ENCODE peak calls at places on chromosomes 12 and 14, in seven cellular contexts. One of them, this sample, is unnamed.

GRCh38 chr12:50765325-50765911 is 1.5 kb downstream of the ATF1 start:
- DNase-seq in CD8-positive, alpha-beta T cell: peak; percentile 39
- DNase-seq in body of pancreas: peak; percentile 59
- DNase-seq in tibial nerve: no peak
- DNase-seq in neural progenitor cell: peak; percentile 65
- DNase-seq in Karpas-422: peak; percentile 75
- DNase-seq in DND-41: peak; percentile 57
- DNase-seq in this sample: peak; percentile 43

GRCh38 chr14:33711761-33712160 is 239.1 kb downstream of the EGLN3 start:
- DNase-seq in CD8-positive, alpha-beta T cell: no peak
- DNase-seq in body of pancreas: no peak
- DNase-seq in tibial nerve: no peak
- DNase-seq in neural progenitor cell: no peak
- DNase-seq in Karpas-422: no peak
- DNase-seq in DND-41: no peak
- DNase-seq in this sample: no peak

GRCh38 chr12:3832738-3833137 is 40.5 kb downstream of the PARP11 start:
- DNase-seq in CD8-positive, alpha-beta T cell: no peak
- DNase-seq in body of pancreas: no peak
- DNase-seq in tibial nerve: no peak
- DNase-seq in neural progenitor cell: no peak
- DNase-seq in Karpas-422: no peak
- DNase-seq in DND-41: no peak
- DNase-seq in this sample: no peak

GRCh38 chr14:92425101-92425500 is 88.5 kb upstream of the RIN3 start:
- DNase-seq in CD8-positive, alpha-beta T cell: no peak
- DNase-seq in body of pancreas: no peak
- DNase-seq in tibial nerve: no peak
- DNase-seq in neural progenitor cell: no peak
- DNase-seq in Karpas-422: no peak
- DNase-seq in DND-41: no peak
- DNase-seq in this sample: no peak

GRCh38 chr14:104693482-104694431 is 4.3 kb downstream of the INF2 start:
- DNase-seq in CD8-positive, alpha-beta T cell: no peak
- DNase-seq in body of pancreas: no peak
- DNase-seq in tibial nerve: no peak
- DNase-seq in neural progenitor cell: no peak
- DNase-seq in Karpas-422: no peak
- DNase-seq in DND-41: no peak
- DNase-seq in this sample: no peak

GRCh38 chr12:69639400-69640016 is 28.8 kb upstream of the LRRC10 start:
- DNase-seq in CD8-positive, alpha-beta T cell: peak; percentile 56
- DNase-seq in body of pancreas: peak; percentile 72
- DNase-seq in tibial nerve: no peak
- DNase-seq in neural progenitor cell: peak; percentile 81
- DNase-seq in Karpas-422: peak; percentile 91
- DNase-seq in DND-41: peak; percentile 63
- DNase-seq in this sample: peak; percentile 29

GRCh38 chr12:123099556-123100192 is 51.2 kb downstream of the PITPNM2 start:
- DNase-seq in CD8-positive, alpha-beta T cell: no peak
- DNase-seq in body of pancreas: no peak
- DNase-seq in tibial nerve: no peak
- DNase-seq in neural progenitor cell: no peak
- DNase-seq in Karpas-422: no peak
- DNase-seq in DND-41: no peak
- DNase-seq in this sample: no peak

GRCh38 chr12:25202139-25202538 is 7.1 kb downstream of the ETFRF1 start:
- DNase-seq in CD8-positive, alpha-beta T cell: no peak
- DNase-seq in body of pancreas: no peak
- DNase-seq in tibial nerve: no peak
- DNase-seq in neural progenitor cell: no peak
- DNase-seq in Karpas-422: no peak
- DNase-seq in DND-41: no peak
- DNase-seq in this sample: no peak

GRCh38 chr12:53476769-53477209 is 22.5 kb downstream of the MAP3K12 start:
- DNase-seq in CD8-positive, alpha-beta T cell: no peak
- DNase-seq in body of pancreas: no peak
- DNase-seq in tibial nerve: no peak
- DNase-seq in neural progenitor cell: peak; percentile 46
- DNase-seq in Karpas-422: peak; percentile 71
- DNase-seq in DND-41: no peak
- DNase-seq in this sample: no peak

GRCh38 chr12:40338071-40338470 is 113.3 kb downstream of the LRRK2 start:
- DNase-seq in CD8-positive, alpha-beta T cell: no peak
- DNase-seq in body of pancreas: no peak
- DNase-seq in tibial nerve: no peak
- DNase-seq in neural progenitor cell: no peak
- DNase-seq in Karpas-422: no peak
- DNase-seq in DND-41: no peak
- DNase-seq in this sample: no peak

GRCh38 chr14:104400355-104400754 is 179.2 kb upstream of the C14orf180 start:
- DNase-seq in CD8-positive, alpha-beta T cell: no peak
- DNase-seq in body of pancreas: no peak
- DNase-seq in tibial nerve: no peak
- DNase-seq in neural progenitor cell: no peak
- DNase-seq in Karpas-422: no peak
- DNase-seq in DND-41: peak; percentile 1
- DNase-seq in this sample: no peak

GRCh38 chr12:93743999-93744689 is 67.0 kb downstream of the CRADD start:
- DNase-seq in CD8-positive, alpha-beta T cell: no peak
- DNase-seq in body of pancreas: no peak
- DNase-seq in tibial nerve: no peak
- DNase-seq in neural progenitor cell: no peak
- DNase-seq in Karpas-422: no peak
- DNase-seq in DND-41: no peak
- DNase-seq in this sample: no peak

GRCh38 chr12:12185424-12185823 is 81.4 kb downstream of the LRP6 start:
- DNase-seq in CD8-positive, alpha-beta T cell: no peak
- DNase-seq in body of pancreas: no peak
- DNase-seq in tibial nerve: no peak
- DNase-seq in neural progenitor cell: no peak
- DNase-seq in Karpas-422: no peak
- DNase-seq in DND-41: no peak
- DNase-seq in this sample: no peak

GRCh38 chr12:12181516-12181915 is 85.3 kb downstream of the LRP6 start:
- DNase-seq in CD8-positive, alpha-beta T cell: no peak
- DNase-seq in body of pancreas: no peak
- DNase-seq in tibial nerve: no peak
- DNase-seq in neural progenitor cell: no peak
- DNase-seq in Karpas-422: no peak
- DNase-seq in DND-41: no peak
- DNase-seq in this sample: no peak

GRCh38 chr12:12180136-12180535 is 86.7 kb downstream of the LRP6 start:
- DNase-seq in CD8-positive, alpha-beta T cell: no peak
- DNase-seq in body of pancreas: no peak
- DNase-seq in tibial nerve: no peak
- DNase-seq in neural progenitor cell: no peak
- DNase-seq in Karpas-422: no peak
- DNase-seq in DND-41: no peak
- DNase-seq in this sample: no peak

GRCh38 chr12:12180575-12180974 is 86.3 kb downstream of the LRP6 start:
- DNase-seq in CD8-positive, alpha-beta T cell: no peak
- DNase-seq in body of pancreas: no peak
- DNase-seq in tibial nerve: no peak
- DNase-seq in neural progenitor cell: no peak
- DNase-seq in Karpas-422: no peak
- DNase-seq in DND-41: no peak
- DNase-seq in this sample: no peak

DNA sequence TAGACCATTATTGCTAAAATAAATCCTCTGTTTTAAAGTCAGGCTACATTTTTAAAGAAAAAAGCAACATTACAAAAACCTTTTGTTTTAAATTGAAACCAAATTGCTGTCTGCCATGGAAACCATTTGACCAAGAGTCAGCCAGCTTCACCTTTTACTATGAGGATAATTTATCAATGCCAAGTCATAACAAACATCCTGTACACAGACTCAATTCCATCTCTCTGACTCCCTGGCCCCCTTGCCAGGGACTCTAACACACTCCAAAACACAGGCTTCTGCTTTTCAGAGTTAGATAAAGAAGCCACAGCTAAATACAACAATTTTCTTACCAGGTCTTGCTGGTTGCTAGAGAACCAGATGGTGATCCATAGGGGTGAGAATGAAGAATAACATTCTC is 83.9 kb downstream of the LRP6 start:
- DNase-seq in CD8-positive, alpha-beta T cell: no peak
- DNase-seq in body of pancreas: no peak
- DNase-seq in tibial nerve: no peak
- DNase-seq in neural progenitor cell: no peak
- DNase-seq in Karpas-422: no peak
- DNase-seq in DND-41: no peak
- DNase-seq in this sample: no peak
- H3K36me3 ChIP-seq in CD8-positive, alpha-beta T cell: no peaks in the 10 kb centered on the region
- H3K36me3 ChIP-seq in body of pancreas: no peaks in the 10 kb centered on the region
- H3K36me3 ChIP-seq in tibial nerve: peaks cover 5% of the 10 kb centered on the region
- H3K36me3 ChIP-seq in neural progenitor cell: peaks cover 8% of the 10 kb centered on the region
- H3K36me3 ChIP-seq in Karpas-422: no peaks in the 10 kb centered on the region
- H3K36me3 ChIP-seq in DND-41: peaks cover 12% of the 10 kb centered on the region
- H3K36me3 ChIP-seq in this sample: no peaks in the 10 kb centered on the region

GRCh38 chr12:106097011-106097410 is 41.7 kb downstream of the NUAK1 start:
- DNase-seq in CD8-positive, alpha-beta T cell: no peak
- DNase-seq in body of pancreas: no peak
- DNase-seq in tibial nerve: no peak
- DNase-seq in neural progenitor cell: no peak
- DNase-seq in Karpas-422: no peak
- DNase-seq in DND-41: no peak
- DNase-seq in this sample: no peak
- H3K4me1 ChIP-seq in CD8-positive, alpha-beta T cell: no peaks in the 10 kb centered on the region
- H3K4me1 ChIP-seq in body of pancreas: peaks cover 11% of the 10 kb centered on the region
- H3K4me1 ChIP-seq in tibial nerve: no peaks in the 10 kb centered on the region
- H3K4me1 ChIP-seq in neural progenitor cell: peaks cover 34% of the 10 kb centered on the region
- H3K4me1 ChIP-seq in Karpas-422: no peaks in the 10 kb centered on the region
- H3K4me1 ChIP-seq in DND-41: no peaks in the 10 kb centered on the region
- H3K4me1 ChIP-seq in this sample: no peaks in the 10 kb centered on the region

GRCh38 chr12:114408881-114409795 is 3.2 kb upstream of the TBX5 start:
- DNase-seq in CD8-positive, alpha-beta T cell: no peak
- DNase-seq in body of pancreas: peak; percentile 24
- DNase-seq in tibial nerve: no peak
- DNase-seq in neural progenitor cell: peak; percentile 64
- DNase-seq in Karpas-422: no peak
- DNase-seq in DND-41: no peak
- DNase-seq in this sample: no peak
- H3K4me3 ChIP-seq in CD8-positive, alpha-beta T cell: no peak overlapping the region
- H3K4me3 ChIP-seq in body of pancreas: no peak overlapping the region
- H3K4me3 ChIP-seq in tibial nerve: peak overlapping the region; percentile 1
- H3K4me3 ChIP-seq in neural progenitor cell: no peak overlapping the region
- H3K4me3 ChIP-seq in Karpas-422: no peak overlapping the region
- H3K4me3 ChIP-seq in DND-41: no peak overlapping the region
- H3K4me3 ChIP-seq in this sample: no peak overlapping the region

DNA sequence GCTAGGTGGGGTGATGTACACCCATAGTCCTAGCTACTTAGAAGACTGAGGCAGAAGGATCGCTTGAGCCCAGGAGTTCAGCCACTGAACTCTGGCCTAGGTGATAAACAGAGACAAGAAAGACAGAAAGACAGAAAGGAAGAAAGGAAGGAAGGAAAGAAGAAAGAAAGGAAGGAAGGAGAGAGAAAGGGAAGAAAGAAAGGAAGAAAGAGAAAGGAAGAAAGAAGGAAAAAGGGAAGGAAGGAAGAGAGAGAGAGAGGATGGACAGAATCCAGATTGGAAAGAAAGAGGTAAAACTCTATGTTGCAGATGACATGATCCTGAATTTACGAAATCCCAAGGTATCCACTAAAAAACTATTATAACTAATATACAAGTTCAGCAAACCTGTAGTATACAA is 8.2 kb downstream of the INTS13 start:
- DNase-seq in CD8-positive, alpha-beta T cell: no peak
- DNase-seq in body of pancreas: no peak
- DNase-seq in tibial nerve: no peak
- DNase-seq in neural progenitor cell: no peak
- DNase-seq in Karpas-422: no peak
- DNase-seq in DND-41: no peak
- DNase-seq in this sample: no peak
- H3K36me3 ChIP-seq in CD8-positive, alpha-beta T cell: peaks cover 9% of the 10 kb centered on the region
- H3K36me3 ChIP-seq in body of pancreas: no peaks in the 10 kb centered on the region
- H3K36me3 ChIP-seq in tibial nerve: peaks cover 65% of the 10 kb centered on the region
- H3K36me3 ChIP-seq in neural progenitor cell: no peaks in the 10 kb centered on the region
- H3K36me3 ChIP-seq in Karpas-422: peaks cover 70% of the 10 kb centered on the region
- H3K36me3 ChIP-seq in DND-41: peaks cover 79% of the 10 kb centered on the region
- H3K36me3 ChIP-seq in this sample: peaks cover 49% of the 10 kb centered on the region

GRCh38 chr12:103965255-103965589 is 450 bp upstream of the TDG start:
- DNase-seq in CD8-positive, alpha-beta T cell: no peak
- DNase-seq in body of pancreas: no peak
- DNase-seq in tibial nerve: no peak
- DNase-seq in neural progenitor cell: no peak
- DNase-seq in Karpas-422: peak; percentile 55
- DNase-seq in DND-41: no peak
- DNase-seq in this sample: no peak

GRCh38 chr12:103973909-103974308 is 8.2 kb downstream of the TDG start:
- DNase-seq in CD8-positive, alpha-beta T cell: no peak
- DNase-seq in body of pancreas: no peak
- DNase-seq in tibial nerve: no peak
- DNase-seq in neural progenitor cell: no peak
- DNase-seq in Karpas-422: no peak
- DNase-seq in DND-41: no peak
- DNase-seq in this sample: no peak

GRCh38 chr12:103966736-103967135 is 1.1 kb downstream of the TDG start:
- DNase-seq in CD8-positive, alpha-beta T cell: no peak
- DNase-seq in body of pancreas: no peak
- DNase-seq in tibial nerve: no peak
- DNase-seq in neural progenitor cell: peak; percentile 10
- DNase-seq in Karpas-422: no peak
- DNase-seq in DND-41: no peak
- DNase-seq in this sample: no peak

GRCh38 chr12:103965590-103966407 is at the start of gene TDG:
- DNase-seq in CD8-positive, alpha-beta T cell: peak; percentile 95
- DNase-seq in body of pancreas: peak; percentile 97
- DNase-seq in tibial nerve: peak; percentile 97
- DNase-seq in neural progenitor cell: peak; percentile 98
- DNase-seq in Karpas-422: peak; percentile 99
- DNase-seq in DND-41: peak; percentile 99
- DNase-seq in this sample: peak; percentile 99

DNA sequence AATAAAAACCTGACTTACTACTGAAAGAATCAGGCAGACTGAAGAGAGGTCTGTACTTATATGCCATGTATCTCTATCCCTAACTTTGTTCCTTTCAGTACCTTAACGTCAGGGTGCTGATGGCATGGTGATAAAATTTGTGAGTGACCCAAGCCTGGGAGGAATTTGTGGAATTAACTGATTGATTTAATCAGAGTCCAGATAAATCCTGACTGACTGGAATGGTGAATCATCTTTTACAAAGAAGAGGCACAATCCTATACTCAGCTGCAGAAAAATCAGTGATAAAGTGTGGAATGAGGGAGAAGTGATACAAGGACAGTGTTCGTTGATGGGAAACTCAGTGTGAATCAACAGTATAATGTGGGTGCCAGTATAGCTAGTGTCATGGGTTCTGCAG is 3.7 kb downstream of the TDG start:
- DNase-seq in CD8-positive, alpha-beta T cell: no peak
- DNase-seq in body of pancreas: no peak
- DNase-seq in tibial nerve: no peak
- DNase-seq in neural progenitor cell: no peak
- DNase-seq in Karpas-422: no peak
- DNase-seq in DND-41: no peak
- DNase-seq in this sample: no peak
- H3K4me1 ChIP-seq in CD8-positive, alpha-beta T cell: peaks cover 49% of the 10 kb centered on the region
- H3K4me1 ChIP-seq in body of pancreas: peaks cover 48% of the 10 kb centered on the region
- H3K4me1 ChIP-seq in tibial nerve: peaks cover 5% of the 10 kb centered on the region
- H3K4me1 ChIP-seq in neural progenitor cell: peaks cover 8% of the 10 kb centered on the region
- H3K4me1 ChIP-seq in Karpas-422: peaks cover 34% of the 10 kb centered on the region
- H3K4me1 ChIP-seq in DND-41: peaks cover 36% of the 10 kb centered on the region
- H3K4me1 ChIP-seq in this sample: peaks cover 48% of the 10 kb centered on the region

GRCh38 chr12:54562720-54563356 is 13.4 kb downstream of the PDE1B start:
- DNase-seq in CD8-positive, alpha-beta T cell: no peak
- DNase-seq in body of pancreas: no peak
- DNase-seq in tibial nerve: no peak
- DNase-seq in neural progenitor cell: no peak
- DNase-seq in Karpas-422: no peak
- DNase-seq in DND-41: no peak
- DNase-seq in this sample: no peak
- H3K4me3 ChIP-seq in CD8-positive, alpha-beta T cell: no peak overlapping the region
- H3K4me3 ChIP-seq in body of pancreas: no peak overlapping the region
- H3K4me3 ChIP-seq in tibial nerve: no peak overlapping the region
- H3K4me3 ChIP-seq in neural progenitor cell: no peak overlapping the region
- H3K4me3 ChIP-seq in Karpas-422: no peak overlapping the region
- H3K4me3 ChIP-seq in DND-41: no peak overlapping the region
- H3K4me3 ChIP-seq in this sample: no peak overlapping the region